ENCODE peak calls at places on chromosomes 13 and 19, in six cellular contexts. U is ascending aorta, Z is NCI-H748 treated with DMSO at 0.1 percent for 48 hours, Q is iris pigment epithelial cell, L is amniotic stem cell, N is renal cortical epithelial cell. R is an unnamed sample.

GRCh38 chr13:23985846-23986245 is 88.5 kb upstream of the C1QTNF9B start:
- DNase-seq in U (no peak), Z (no peak), Q (no peak), L (no peak), N (no peak), R (no peak)

GRCh38 chr13:93235258-93236015 is 8.8 kb downstream of the GPC6 start:
- DNase-seq in U (no peak), Z (no peak), Q (peak), L (no peak), N (no peak), R (no peak)

GRCh38 chr13:33260168-33261098 is 25.1 kb downstream of the STARD13 start:
- DNase-seq in U (no peak), Z (peak), Q (peak), L (no peak), N (no peak), R (no peak)

GRCh38 chr19:30895946-30896345 is 453.3 kb downstream of the TSHZ3 start:
- DNase-seq in U (no peak), Z (no peak), Q (no peak), L (no peak), N (no peak), R (no peak)

GRCh38 chr13:40502236-40502635 is 164.2 kb downstream of the FOXO1 start:
- DNase-seq in U (peak), Z (no peak), Q (peak), L (no peak), N (no peak), R (peak)

GRCh38 chr19:46413262-46414031 is at the start of gene CCDC8:
- DNase-seq in U (peak), Z (peak), Q (peak), L (peak), N (peak), R (peak)

GRCh38 chr13:27005556-27005955 is 166.1 kb downstream of the USP12 start:
- DNase-seq in U (peak), Z (no peak), Q (no peak), L (no peak), N (no peak), R (no peak)

GRCh38 chr19:13838943-13839192 is 38.1 kb upstream of the NANOS3 start:
- DNase-seq in U (peak), Z (no peak), Q (no peak), L (no peak), N (no peak), R (no peak)

GRCh38 chr13:88022826-88023225 is 351.7 kb downstream of the SLITRK5 start:
- DNase-seq in U (no peak), Z (no peak), Q (no peak), L (no peak), N (peak), R (no peak)

GRCh38 chr13:51781246-51782022 is 22.5 kb downstream of the DHRS12 start:
- DNase-seq in U (no peak), Z (no peak), Q (peak), L (no peak), N (peak), R (no peak)

GRCh38 chr19:29155683-29156082 is 57.3 kb downstream of the UQCRFS1 start:
- DNase-seq in U (no peak), Z (no peak), Q (no peak), L (no peak), N (no peak), R (no peak)

GRCh38 chr13:40271931-40272775 is 394.3 kb downstream of the FOXO1 start:
- DNase-seq in U (peak), Z (no peak), Q (peak), L (no peak), N (peak), R (no peak)

GRCh38 chr19:55902080-55902751 is 29.9 kb downstream of the NLRP13 start:
- DNase-seq in U (no peak), Z (no peak), Q (no peak), L (no peak), N (no peak), R (no peak)

GRCh38 chr13:66427330-66427990 is 802.7 kb downstream of the PCDH9 start:
- DNase-seq in U (no peak), Z (no peak), Q (peak), L (no peak), N (no peak), R (no peak)

GRCh38 chr19:46205183-46205984 is 24.2 kb upstream of the IGFL1 start:
- DNase-seq in U (no peak), Z (no peak), Q (no peak), L (no peak), N (no peak), R (no peak)

GRCh38 chr19:46727036-46727501 is 10.2 kb upstream of the PRKD2 start:
- DNase-seq in U (no peak), Z (no peak), Q (no peak), L (no peak), N (no peak), R (no peak)

GRCh38 chr19:1259206-1259872 is 9.8 kb upstream of the CIRBP start:
- DNase-seq in U (no peak), Z (no peak), Q (peak), L (no peak), N (peak), R (no peak)

GRCh38 chr13:47033216-47033615 is 136.4 kb upstream of the HTR2A start:
- DNase-seq in U (no peak), Z (no peak), Q (peak), L (no peak), N (peak), R (no peak)

GRCh38 chr19:51441410-51442390 is 16.6 kb downstream of the SIGLEC8 start:
- DNase-seq in U (peak), Z (no peak), Q (no peak), L (no peak), N (no peak), R (no peak)

GRCh38 chr13:49996166-49996915 is 501 bp upstream of the TRIM13 start:
- DNase-seq in U (peak), Z (peak), Q (peak), L (peak), N (peak), R (peak)

GRCh38 chr19:30381366-30381765 is 9.2 kb downstream of the ZNF536 start:
- DNase-seq in U (peak), Z (no peak), Q (no peak), L (no peak), N (no peak), R (no peak)

GRCh38 chr13:40121711-40122110 is 466.2 kb downstream of the COG6 start:
- DNase-seq in U (no peak), Z (no peak), Q (no peak), L (no peak), N (no peak), R (no peak)

R was measured in H1.